ENCODE peak calls at places on chromosomes 6 and 20, in eight cellular contexts. One of them, this sample, is unnamed.

GRCh38 chr20:37945034-37945660 is 42.2 kb downstream of the VSTM2L start:
- DNase-seq in PC-3: no peak
- DNase-seq in kidney tubule cell: no peak
- DNase-seq in GF-D8: no peak
- DNase-seq in cardiac fibroblast: no peak
- DNase-seq in CD8-positive, alpha-beta memory T cell: no peak
- DNase-seq in lung: no peak
- DNase-seq in progenitor cell of endocrine pancreas: no peak
- DNase-seq in this sample: no peak

GRCh38 chr6:111866857-111867256 is 6.4 kb downstream of the FYN start:
- DNase-seq in PC-3: no peak
- DNase-seq in kidney tubule cell: no peak
- DNase-seq in GF-D8: no peak
- DNase-seq in cardiac fibroblast: no peak
- DNase-seq in CD8-positive, alpha-beta memory T cell: no peak
- DNase-seq in lung: no peak
- DNase-seq in progenitor cell of endocrine pancreas: no peak
- DNase-seq in this sample: no peak

GRCh38 chr6:100446115-100446921 is 18.4 kb downstream of the SIM1 start:
- DNase-seq in PC-3: no peak
- DNase-seq in kidney tubule cell: peak
- DNase-seq in GF-D8: no peak
- DNase-seq in cardiac fibroblast: no peak
- DNase-seq in CD8-positive, alpha-beta memory T cell: no peak
- DNase-seq in lung: no peak
- DNase-seq in progenitor cell of endocrine pancreas: no peak
- DNase-seq in this sample: no peak

GRCh38 chr6:10627800-10628199 is 66.6 kb downstream of the C6orf52 start:
- DNase-seq in PC-3: no peak
- DNase-seq in kidney tubule cell: no peak
- DNase-seq in GF-D8: no peak
- DNase-seq in cardiac fibroblast: no peak
- DNase-seq in CD8-positive, alpha-beta memory T cell: no peak
- DNase-seq in lung: no peak
- DNase-seq in progenitor cell of endocrine pancreas: no peak
- DNase-seq in this sample: no peak

GRCh38 chr6:152846825-152847224 is 96.2 kb downstream of the VIP start:
- DNase-seq in PC-3: no peak
- DNase-seq in kidney tubule cell: peak
- DNase-seq in GF-D8: no peak
- DNase-seq in cardiac fibroblast: peak
- DNase-seq in CD8-positive, alpha-beta memory T cell: no peak
- DNase-seq in lung: no peak
- DNase-seq in progenitor cell of endocrine pancreas: no peak
- DNase-seq in this sample: no peak

GRCh38 chr20:2357114-2357513 is 23.6 kb upstream of the TGM6 start:
- DNase-seq in PC-3: no peak
- DNase-seq in kidney tubule cell: no peak
- DNase-seq in GF-D8: no peak
- DNase-seq in cardiac fibroblast: no peak
- DNase-seq in CD8-positive, alpha-beta memory T cell: no peak
- DNase-seq in lung: no peak
- DNase-seq in progenitor cell of endocrine pancreas: no peak
- DNase-seq in this sample: no peak

GRCh38 chr20:38863024-38863851 is 57.7 kb downstream of the PPP1R16B start:
- DNase-seq in PC-3: no peak
- DNase-seq in kidney tubule cell: peak
- DNase-seq in GF-D8: no peak
- DNase-seq in cardiac fibroblast: no peak
- DNase-seq in CD8-positive, alpha-beta memory T cell: no peak
- DNase-seq in lung: no peak
- DNase-seq in progenitor cell of endocrine pancreas: no peak
- DNase-seq in this sample: no peak

GRCh38 chr20:6473197-6473596 is 294.3 kb upstream of the BMP2 start:
- DNase-seq in PC-3: peak
- DNase-seq in kidney tubule cell: peak
- DNase-seq in GF-D8: no peak
- DNase-seq in cardiac fibroblast: peak
- DNase-seq in CD8-positive, alpha-beta memory T cell: no peak
- DNase-seq in lung: no peak
- DNase-seq in progenitor cell of endocrine pancreas: no peak
- DNase-seq in this sample: no peak

GRCh38 chr6:137430954-137431353 is 63.2 kb downstream of the OLIG3 start:
- DNase-seq in PC-3: no peak
- DNase-seq in kidney tubule cell: no peak
- DNase-seq in GF-D8: no peak
- DNase-seq in cardiac fibroblast: no peak
- DNase-seq in CD8-positive, alpha-beta memory T cell: no peak
- DNase-seq in lung: no peak
- DNase-seq in progenitor cell of endocrine pancreas: no peak
- DNase-seq in this sample: no peak

GRCh38 chr6:26552640-26553189 is 14.5 kb downstream of the HMGN4 start:
- DNase-seq in PC-3: peak
- DNase-seq in kidney tubule cell: no peak
- DNase-seq in GF-D8: no peak
- DNase-seq in cardiac fibroblast: no peak
- DNase-seq in CD8-positive, alpha-beta memory T cell: no peak
- DNase-seq in lung: no peak
- DNase-seq in progenitor cell of endocrine pancreas: no peak
- DNase-seq in this sample: no peak

GRCh38 chr20:1333462-1334369 is 4.8 kb upstream of the SDCBP2 start:
- DNase-seq in PC-3: no peak
- DNase-seq in kidney tubule cell: no peak
- DNase-seq in GF-D8: no peak
- DNase-seq in cardiac fibroblast: no peak
- DNase-seq in CD8-positive, alpha-beta memory T cell: no peak
- DNase-seq in lung: peak
- DNase-seq in progenitor cell of endocrine pancreas: no peak
- DNase-seq in this sample: no peak

GRCh38 chr6:97203343-97203742 is 79.7 kb downstream of the MMS22L start:
- DNase-seq in PC-3: no peak
- DNase-seq in kidney tubule cell: no peak
- DNase-seq in GF-D8: no peak
- DNase-seq in cardiac fibroblast: no peak
- DNase-seq in CD8-positive, alpha-beta memory T cell: no peak
- DNase-seq in lung: no peak
- DNase-seq in progenitor cell of endocrine pancreas: no peak
- DNase-seq in this sample: peak

GRCh38 chr6:13558718-13559117 is 15.7 kb upstream of the SIRT5 start:
- DNase-seq in PC-3: no peak
- DNase-seq in kidney tubule cell: no peak
- DNase-seq in GF-D8: no peak
- DNase-seq in cardiac fibroblast: no peak
- DNase-seq in CD8-positive, alpha-beta memory T cell: no peak
- DNase-seq in lung: no peak
- DNase-seq in progenitor cell of endocrine pancreas: no peak
- DNase-seq in this sample: no peak

GRCh38 chr6:165987483-165988305 is 180.0 kb downstream of the TBXT start:
- DNase-seq in PC-3: no peak
- DNase-seq in kidney tubule cell: peak
- DNase-seq in GF-D8: no peak
- DNase-seq in cardiac fibroblast: peak
- DNase-seq in CD8-positive, alpha-beta memory T cell: no peak
- DNase-seq in lung: no peak
- DNase-seq in progenitor cell of endocrine pancreas: peak
- DNase-seq in this sample: no peak

This sample was measured in WERI-Rb-1.